ENCODE peak calls at places on chromosome 12, in four cellular contexts. O, R, X and K are unnamed samples.

GRCh38 chr12:106480259-106480658 is 102.5 kb upstream of the RFX4 start:
- DNase-seq in O (no peak), R (no peak), X (no peak), K (peak; percentile 75)

GRCh38 chr12:53951577-53952334 is 2.9 kb upstream of the HOXC12 start:
- DNase-seq in O (no peak), R (no peak), X (no peak), K (peak; percentile 86)

GRCh38 chr12:103928736-103929050 is 1.5 kb upstream of the HSP90B1 start:
- DNase-seq in O (no peak), R (no peak), X (no peak), K (peak; percentile 34)

GRCh38 chr12:118359541-118359915 is 13.2 kb downstream of the TAOK3 start:
- DNase-seq in O (no peak), R (no peak), X (no peak), K (no peak)

GRCh38 chr12:85156569-85156968 is 120.4 kb downstream of the LRRIQ1 start:
- DNase-seq in O (no peak), R (no peak), X (peak; percentile 22), K (peak; percentile 22)

GRCh38 chr12:102406033-102406584 is 74.3 kb downstream of the IGF1 start:
- DNase-seq in O (peak; percentile 66), R (no peak), X (no peak), K (no peak)

GRCh38 chr12:103745962-103746361 is 95.1 kb downstream of the NT5DC3 start:
- DNase-seq in O (no peak), R (peak; percentile 7), X (no peak), K (no peak)

GRCh38 chr12:62813031-62813829 is 121.7 kb downstream of the PPM1H start:
- DNase-seq in O (peak; percentile 40), R (peak; percentile 45), X (no peak), K (peak; percentile 64)

GRCh38 chr12:13234045-13234641 is 37.6 kb downstream of the EMP1 start:
- DNase-seq in O (peak; percentile 55), R (peak; percentile 61), X (peak; percentile 82), K (peak; percentile 89)

GRCh38 chr12:124761876-124762275 is 101.8 kb downstream of the SCARB1 start:
- DNase-seq in O (no peak), R (no peak), X (no peak), K (peak; percentile 62)

GRCh38 chr12:123085730-123086487 is 65.0 kb downstream of the PITPNM2 start:
- DNase-seq in O (peak; percentile 94), R (peak; percentile 83), X (peak; percentile 96), K (peak; percentile 51)

GRCh38 chr12:68622250-68622649 is 11.6 kb downstream of the RAP1B start:
- DNase-seq in O (no peak), R (no peak), X (no peak), K (no peak)

DNA sequence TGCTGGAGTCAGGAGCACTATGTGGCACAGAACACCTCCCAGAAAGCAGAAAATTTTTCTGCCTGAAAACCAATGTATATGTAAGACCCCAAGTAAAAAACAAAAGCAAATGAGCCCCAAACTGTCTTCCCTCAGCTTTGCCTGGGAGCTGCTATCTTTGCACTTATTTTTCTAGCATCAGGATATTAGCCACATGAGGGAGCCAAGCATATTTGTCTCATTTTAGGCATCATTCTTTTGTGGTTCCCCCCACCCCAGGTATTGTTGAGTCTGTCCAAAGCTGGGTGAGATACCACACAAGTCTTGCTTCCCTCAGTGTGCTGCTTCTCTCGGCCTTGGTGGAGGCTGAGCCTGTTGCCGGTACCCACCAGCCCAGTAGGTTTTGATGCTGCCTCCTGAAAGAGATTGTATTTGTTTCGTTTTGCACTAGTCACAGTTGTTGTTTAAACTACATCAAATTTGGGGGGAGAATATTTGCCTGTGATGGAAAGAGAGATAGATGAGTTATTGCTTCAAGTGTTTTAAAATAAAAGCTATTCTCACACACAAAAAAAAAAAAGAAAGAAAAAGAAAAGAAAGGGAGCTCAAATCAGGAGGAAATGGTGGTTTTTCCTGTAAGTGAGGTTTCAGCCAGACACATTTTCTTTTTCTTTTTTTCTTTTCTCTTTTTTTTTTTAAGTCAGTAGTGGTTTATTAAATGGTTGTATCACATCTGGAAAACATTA is 58.3 kb downstream of the SLC4A8 start:
- DNase-seq in O (no peak), R (no peak), X (no peak), K (no peak)
- H3K4me2 ChIP-seq in O (no peak overlapping the region), R (no peak overlapping the region), X (no peak overlapping the region), K (peak overlapping the region; percentile 59)

DNA sequence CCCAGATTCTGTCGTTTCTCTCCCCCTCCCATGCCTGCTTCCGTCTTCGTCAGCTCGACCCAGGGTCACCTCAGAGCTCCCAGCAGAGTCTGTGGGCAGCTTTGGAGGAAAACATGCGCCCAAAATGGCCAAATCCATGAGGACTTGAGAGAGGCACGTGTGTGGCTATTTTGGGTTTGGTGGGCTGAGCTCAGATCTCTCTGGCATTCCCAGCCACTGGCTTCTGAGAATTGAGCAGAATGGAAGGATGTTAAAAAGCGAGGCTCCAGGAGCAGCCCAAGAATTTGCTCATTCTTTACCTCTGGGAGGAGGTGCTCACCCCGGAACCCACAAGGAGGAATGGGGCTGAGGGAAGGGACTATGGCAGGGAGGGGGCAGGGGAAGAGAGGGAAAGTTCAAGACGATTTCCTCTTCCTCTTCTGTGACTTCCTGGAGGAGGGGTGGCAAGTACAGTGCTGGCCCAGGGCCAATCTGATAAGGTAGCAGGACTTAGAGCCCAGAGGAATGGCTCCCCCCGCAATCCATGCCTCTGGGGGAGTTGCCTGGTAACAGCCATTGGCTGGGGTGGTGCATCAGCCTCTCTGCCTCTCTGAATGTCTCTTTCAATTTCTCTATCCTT is 20.1 kb downstream of the TSPAN9 start:
- DNase-seq in O (no peak), R (no peak), X (no peak), K (peak; percentile 96)
- H3K27ac ChIP-seq in O (no peak overlapping the region), R (no peak overlapping the region), X (no peak overlapping the region), K (peak overlapping the region; percentile 24)

GRCh38 chr12:57822392-57823130 is 4.0 kb upstream of the AVIL start:
- DNase-seq in O (no peak), R (no peak), X (no peak), K (no peak)
- H3K36me3 ChIP-seq in O (peaks cover 15% of the 10 kb centered on the region), R (peaks cover 24% of the 10 kb centered on the region), X (peaks cover 26% of the 10 kb centered on the region), K (peaks cover 85% of the 10 kb centered on the region)

DNA sequence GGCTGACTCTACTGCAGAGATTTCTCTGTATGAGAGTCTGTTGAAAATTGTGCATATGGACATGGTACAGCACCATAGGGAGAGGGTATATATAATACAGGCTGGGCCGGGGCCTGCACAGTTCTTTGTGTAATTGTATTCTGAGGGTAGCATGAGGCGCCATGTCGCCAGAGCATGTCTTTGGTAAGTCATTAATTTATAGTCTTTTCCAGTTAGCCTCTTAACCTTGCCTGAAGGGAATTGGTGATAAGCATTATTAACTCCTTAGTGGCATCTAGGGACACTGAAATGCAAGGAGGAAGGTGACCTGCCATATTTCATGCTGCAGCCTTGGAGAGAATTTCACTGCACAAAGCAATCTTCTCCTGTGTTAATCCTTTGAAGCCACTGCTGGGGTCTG is 569.9 kb downstream of the TMTC2 start:
- DNase-seq in O (no peak), R (no peak), X (no peak), K (no peak)
- H3K4me2 ChIP-seq in O (no peak overlapping the region), R (no peak overlapping the region), X (no peak overlapping the region), K (no peak overlapping the region)

GRCh38 chr12:27337376-27337775 is 4.7 kb downstream of the BMAL2 start:
- DNase-seq in O (no peak), R (no peak), X (no peak), K (no peak)
- H3K27ac ChIP-seq in O (peak overlapping the region; percentile 82), R (no peak overlapping the region), X (peak overlapping the region; percentile 95), K (no peak overlapping the region)

GRCh38 chr12:6533653-6534157 is 612 bp upstream of the GAPDH start:
- DNase-seq in O (no peak), R (peak; percentile 76), X (peak; percentile 83), K (peak; percentile 89)
- H3K36me3 ChIP-seq in O (peaks cover 32% of the 10 kb centered on the region), R (peaks cover 68% of the 10 kb centered on the region), X (peaks cover 52% of the 10 kb centered on the region), K (peaks cover 69% of the 10 kb centered on the region)